ENCODE peak calls at places on chromosome X, in seven cellular contexts. L is K562, W is SK-N-SH, X is H1, P is GM12892, A is HepG2, H is GM12878. K is an unnamed sample.

GRCh38 chrX:153064061-153064460 is 7.8 kb downstream of the PNMA3 start:
- DNase-seq in H (no peak), W (peak), X (no peak), L (peak), P (no peak), A (peak), K (no peak)

GRCh38 chrX:18664947-18665346 is 7.0 kb downstream of the RS1 start:
- DNase-seq in X (no peak), W (no peak), L (peak), A (no peak), P (no peak), H (no peak), K (no peak)

GRCh38 chrX:12894074-12894691 is 12.2 kb upstream of the TLR8 start:
- DNase-seq in W (peak), H (no peak), P (no peak), A (peak), X (no peak), L (peak), K (no peak)

GRCh38 chrX:123590842-123591491 is 141.9 kb downstream of the THOC2 start:
- DNase-seq in A (peak), W (no peak), P (no peak), X (no peak), H (peak), L (no peak), K (no peak)

GRCh38 chrX:140766024-140766611 is 56.6 kb downstream of the LINC00632 start:
- DNase-seq in A (peak), H (no peak), P (no peak), W (peak), X (no peak), L (peak), K (no peak)

GRCh38 chrX:30635630-30636029 is 17.6 kb upstream of the GK start:
- DNase-seq in A (no peak), X (no peak), P (no peak), W (peak), H (no peak), L (peak), K (no peak)

GRCh38 chrX:153921511-153922285 is 4.4 kb downstream of the ARHGAP4 start:
- DNase-seq in P (no peak), W (peak), A (no peak), X (no peak), H (no peak), L (no peak), K (no peak)

GRCh38 chrX:153818571-153819397 is 11.6 kb downstream of the PDZD4 start:
- DNase-seq in W (peak), L (peak), P (peak), X (no peak), A (no peak), H (no peak), K (peak)

GRCh38 chrX:117407449-117408170 is 709.0 kb downstream of the KLHL13 start:
- DNase-seq in H (no peak), L (no peak), X (no peak), W (no peak), P (no peak), A (no peak), K (no peak)

GRCh38 chrX:40158036-40158706 is 60.4 kb upstream of the BCOR start:
- DNase-seq in H (no peak), X (no peak), W (no peak), A (no peak), P (no peak), L (no peak), K (no peak)

GRCh38 chrX:96372313-96373046 is 312.2 kb upstream of the DIAPH2 start:
- DNase-seq in P (no peak), A (peak), L (no peak), X (no peak), H (no peak), W (peak), K (peak)

GRCh38 chrX:107448625-107449468 is 605 bp upstream of the FRMPD3 start:
- DNase-seq in W (peak), A (no peak), P (no peak), L (no peak), X (no peak), H (no peak), K (no peak)

GRCh38 chrX:28188526-28188925 is 207.3 kb upstream of the DCAF8L1 start:
- DNase-seq in X (no peak), H (no peak), L (no peak), W (no peak), A (no peak), P (no peak), K (no peak)

GRCh38 chrX:66914082-66914481 is 275.2 kb upstream of the EDA2R start:
- DNase-seq in A (peak), W (no peak), L (no peak), X (no peak), P (no peak), H (no peak), K (no peak)

GRCh38 chrX:153477458-153477857 is 7.1 kb upstream of the HAUS7 start:
- DNase-seq in W (peak), X (no peak), A (no peak), L (no peak), H (no peak), P (no peak), K (no peak)

GRCh38 chrX:118350221-118350620 is 4.3 kb downstream of the WDR44 start:
- DNase-seq in W (no peak), X (no peak), A (no peak), H (no peak), L (no peak), P (no peak), K (no peak)

GRCh38 chrX:22970861-22971260 is 28.9 kb upstream of the DDX53 start:
- DNase-seq in L (no peak), A (no peak), X (no peak), P (no peak), W (no peak), H (no peak), K (no peak)

GRCh38 chrX:70013483-70014222 is 36.1 kb downstream of the AWAT2 start:
- DNase-seq in X (no peak), L (no peak), P (no peak), W (no peak), H (no peak), A (no peak), K (no peak)

GRCh38 chrX:72634321-72634720 is 61.7 kb upstream of the HDAC8 start:
- DNase-seq in L (no peak), P (no peak), A (no peak), X (no peak), H (no peak), W (no peak), K (no peak)

GRCh38 chrX:123310112-123310511 is 126.0 kb downstream of the GRIA3 start:
- DNase-seq in L (no peak), X (no peak), P (no peak), W (no peak), A (no peak), H (no peak), K (no peak)

GRCh38 chrX:68994135-68994882 is 165.5 kb downstream of the EFNB1 start:
- DNase-seq in X (no peak), L (no peak), H (no peak), A (no peak), P (no peak), W (no peak), K (no peak)

GRCh38 chrX:68997461-68997860 is 167.8 kb downstream of the PJA1 start:
- DNase-seq in P (no peak), W (no peak), L (no peak), H (no peak), X (no peak), A (no peak), K (no peak)

GRCh38 chrX:68995386-68995779 is 166.6 kb downstream of the EFNB1 start:
- DNase-seq in P (no peak), A (no peak), H (no peak), L (no peak), W (no peak), X (no peak), K (no peak)

GRCh38 chrX:68994883-68995255 is 166.0 kb downstream of the EFNB1 start:
- DNase-seq in L (no peak), W (no peak), P (no peak), H (no peak), X (no peak), A (no peak), K (no peak)

GRCh38 chrX:68995780-68996551 is 167.1 kb downstream of the EFNB1 start:
- DNase-seq in H (no peak), L (no peak), W (no peak), X (no peak), P (no peak), A (peak), K (no peak)
- TF ChIP-seq POLR2AphosphoS5 in H (no peak), L (no peak), W (no peak), X (no peak), P (no peak), A (no peak), K (no peak)

GRCh38 chrX:114508836-114509235 is 75.0 kb upstream of the HTR2C start:
- DNase-seq in H (no peak), X (no peak), P (no peak), L (no peak), W (no peak), A (no peak), K (no peak)
- TF ChIP-seq TAF1 in H (no peak), X (no peak), P (no peak), L (no peak), W (no peak), A (no peak), K (no peak)

GRCh38 chrX:130902783-130903613 is at the start of gene ENOX2:
- DNase-seq in W (peak), H (peak), A (peak), X (peak), P (peak), L (peak), K (peak)
- TF ChIP-seq POLR2AphosphoS5 in W (peak), H (peak), A (peak), X (no peak), P (peak), L (peak), K (peak)

GRCh38 chrX:68997911-68998310 is 167.3 kb downstream of the PJA1 start:
- DNase-seq in W (no peak), A (no peak), X (no peak), P (no peak), L (no peak), H (no peak), K (no peak)
- TF ChIP-seq TAF1 in W (no peak), A (no peak), X (no peak), P (no peak), L (no peak), H (no peak), K (no peak)

DNA sequence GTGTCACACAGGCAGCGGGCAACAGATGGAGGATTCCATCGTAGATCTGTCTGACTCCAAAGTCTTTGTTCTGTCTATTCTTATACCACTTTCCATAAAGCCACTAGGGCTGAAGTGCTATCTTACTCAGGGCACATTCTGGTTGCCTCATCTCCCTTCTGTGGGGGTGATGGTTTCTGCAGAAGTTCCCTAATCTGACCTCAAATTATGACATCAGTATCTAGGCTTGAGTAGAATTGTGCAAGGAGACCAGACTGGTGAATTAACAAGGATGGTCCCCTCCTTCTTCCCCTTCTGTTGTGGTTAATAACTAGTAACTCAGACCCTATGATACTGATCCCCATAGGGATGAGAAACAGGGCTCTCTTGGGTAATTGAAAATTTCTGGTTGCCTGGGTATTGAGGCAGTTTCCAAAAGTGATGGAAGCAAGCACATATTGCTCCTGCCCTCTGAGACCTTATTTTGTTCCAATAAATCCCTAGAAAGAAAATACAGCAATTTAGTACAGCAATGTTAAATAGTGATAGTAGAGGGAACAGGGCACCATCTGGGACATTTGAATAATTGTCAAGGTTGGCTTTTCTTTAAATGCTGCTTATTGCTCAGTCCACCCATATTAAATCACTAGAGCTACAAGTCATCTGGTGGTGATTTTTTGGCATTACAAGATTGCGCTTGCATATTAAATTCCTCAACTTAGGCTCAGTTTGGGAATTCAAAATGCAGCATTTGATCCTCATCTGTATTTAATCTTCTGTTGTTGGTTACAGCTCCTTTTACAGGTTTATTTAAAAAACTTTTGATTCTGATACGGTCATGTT is 57.3 kb upstream of the AP1S2 start:
- DNase-seq in P (no peak), X (no peak), A (no peak), H (no peak), L (no peak), W (no peak), K (no peak)
- TF ChIP-seq POLR2AphosphoS5 in P (no peak), X (no peak), A (no peak), H (no peak), L (no peak), W (no peak), K (no peak)

DNA sequence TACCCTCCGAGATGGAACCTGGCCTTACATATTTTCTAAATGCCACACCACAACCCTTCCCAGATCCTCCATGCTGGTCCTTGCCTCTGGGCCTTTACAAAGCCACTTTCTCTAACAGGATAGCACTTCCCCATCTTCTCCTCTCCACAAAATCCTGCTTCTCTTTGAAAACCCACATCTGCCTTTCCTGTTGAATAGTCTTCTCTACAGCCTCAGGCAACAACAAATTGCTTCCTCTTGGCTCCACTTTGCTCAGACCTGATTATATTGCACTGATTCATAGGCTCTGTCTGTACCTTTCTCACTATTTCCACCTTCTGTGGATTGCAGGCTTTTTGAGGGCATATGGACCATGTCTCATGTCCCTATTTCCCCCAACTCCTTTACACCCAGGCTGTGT is 203.7 kb upstream of the MBNL3 start:
- DNase-seq in W (no peak), A (no peak), X (no peak), P (no peak), L (no peak), H (no peak), K (no peak)
- TF ChIP-seq TAF1 in W (no peak), A (no peak), X (no peak), P (no peak), L (no peak), H (no peak), K (no peak)

DNA sequence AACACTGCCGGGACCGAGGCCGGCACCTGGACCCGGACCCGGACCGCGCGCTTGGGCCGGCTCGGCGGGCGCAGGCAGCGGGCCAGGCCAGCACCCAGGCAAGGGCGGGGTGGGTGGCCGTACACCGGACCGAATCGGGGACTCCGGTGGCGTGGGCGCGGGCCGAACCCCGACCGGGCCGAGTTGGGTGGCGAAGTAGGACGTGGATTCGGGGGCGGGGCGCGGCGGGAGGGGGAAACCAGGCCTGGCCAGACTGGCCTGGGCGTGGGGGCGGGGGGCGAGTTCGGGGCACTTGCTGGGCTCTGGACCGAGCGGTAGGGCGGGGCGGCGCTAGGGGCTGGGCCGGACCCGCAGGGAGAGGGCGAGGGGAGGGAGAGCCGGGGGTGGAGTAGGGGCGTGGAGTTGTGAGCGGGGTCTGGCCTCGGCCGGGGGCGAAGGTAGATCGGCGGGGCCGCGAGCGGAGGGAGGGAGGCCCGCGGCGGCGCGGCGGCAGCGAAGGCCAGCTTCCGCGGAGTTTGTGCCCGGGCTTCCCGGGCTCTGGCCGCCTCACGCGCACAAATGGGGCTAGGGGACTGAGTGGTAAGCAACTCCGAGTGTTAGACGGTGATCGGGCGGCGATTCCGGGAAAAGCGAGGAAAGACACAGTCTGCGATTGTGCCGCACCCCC is 1.8 kb upstream of the BCORL1 start:
- DNase-seq in X (no peak), W (peak), P (peak), L (no peak), A (peak), H (no peak), K (no peak)
- TF ChIP-seq POLR2AphosphoS5 in X (no peak), W (no peak), P (no peak), L (no peak), A (no peak), H (no peak), K (no peak)

K was measured in GM12891.